ENCODE peak calls at places on chromosomes 16 and 17, in nine cellular contexts. O, T, L, X, N, Y, I, Q and K are unnamed samples.

GRCh38 chr17:41552455-41552854 is 19.4 kb downstream of the KRT9 start:
- DNase-seq in O (no peak), T (no peak), L (no peak), X (no peak), N (no peak), Y (no peak), I (no peak), Q (no peak), K (no peak)

GRCh38 chr16:14475370-14476139 is 154.5 kb downstream of the PARN start:
- DNase-seq in O (no peak), T (no peak), L (no peak), X (no peak), N (no peak), Y (no peak), I (no peak), Q (peak; percentile 60), K (no peak)

GRCh38 chr16:86067516-86067915 is 168.6 kb downstream of the IRF8 start:
- DNase-seq in O (no peak), T (no peak), L (no peak), X (no peak), N (no peak), Y (no peak), I (no peak), Q (no peak), K (no peak)

GRCh38 chr17:81102352-81102751 is 63.0 kb upstream of the PVALEF start:
- DNase-seq in O (no peak), T (no peak), L (no peak), X (no peak), N (no peak), Y (no peak), I (no peak), Q (no peak), K (no peak)

GRCh38 chr17:42521666-42522262 is 14.3 kb upstream of the NAGLU start:
- DNase-seq in O (peak; percentile 24), T (no peak), L (no peak), X (no peak), N (peak; percentile 59), Y (no peak), I (no peak), Q (no peak), K (no peak)

GRCh38 chr16:88686062-88686438 is 257 bp downstream of the SNAI3 start:
- DNase-seq in O (no peak), T (no peak), L (no peak), X (no peak), N (no peak), Y (peak; percentile 39), I (no peak), Q (peak; percentile 72), K (no peak)

GRCh38 chr17:35448214-35448898 is at the start of gene SLFN13:
- DNase-seq in O (peak; percentile 4), T (peak; percentile 60), L (peak; percentile 80), X (peak; percentile 78), N (peak; percentile 67), Y (peak; percentile 60), I (no peak), Q (peak; percentile 63), K (peak; percentile 29)

GRCh38 chr16:72101195-72101594 is 7.5 kb downstream of the DHX38 start:
- DNase-seq in O (no peak), T (no peak), L (no peak), X (no peak), N (no peak), Y (no peak), I (no peak), Q (no peak), K (no peak)

GRCh38 chr17:54924405-54924804 is 23.8 kb downstream of the TOM1L1 start:
- DNase-seq in O (no peak), T (no peak), L (no peak), X (no peak), N (no peak), Y (no peak), I (no peak), Q (no peak), K (no peak)